ENCODE peak calls at places on chromosome 12, in four cellular contexts. One of them, this sample, is unnamed.

GRCh38 chr12:51863921-51864700 is 15.6 kb upstream of the FIGNL2 start:
- DNase-seq in NCI-H1092: no peak
- DNase-seq in endodermal cell: peak; percentile 97
- DNase-seq in Caco-2: peak; percentile 88
- DNase-seq in this sample: peak; percentile 88

GRCh38 chr12:108604208-108604941 is 6.5 kb upstream of the TMEM119 start:
- DNase-seq in Caco-2: no peak
- DNase-seq in NCI-H1092: no peak
- DNase-seq in endodermal cell: no peak
- DNase-seq in this sample: no peak

GRCh38 chr12:101592931-101593330 is 1.8 kb upstream of the MYBPC1 start:
- DNase-seq in NCI-H1092: no peak
- DNase-seq in Caco-2: no peak
- DNase-seq in endodermal cell: no peak
- DNase-seq in this sample: no peak

GRCh38 chr12:9372202-9372601 is 164.0 kb upstream of the PZP start:
- DNase-seq in Caco-2: no peak
- DNase-seq in NCI-H1092: no peak
- DNase-seq in endodermal cell: peak; percentile 53
- DNase-seq in this sample: no peak

GRCh38 chr12:47021298-47021697 is 58.1 kb upstream of the PCED1B start:
- DNase-seq in Caco-2: no peak
- DNase-seq in NCI-H1092: peak; percentile 67
- DNase-seq in endodermal cell: no peak
- DNase-seq in this sample: no peak

GRCh38 chr12:104709692-104710435 is 248.2 kb downstream of the SLC41A2 start:
- DNase-seq in NCI-H1092: no peak
- DNase-seq in endodermal cell: no peak
- DNase-seq in Caco-2: no peak
- DNase-seq in this sample: no peak

GRCh38 chr12:33304176-33304575 is 135.4 kb downstream of the SYT10 start:
- DNase-seq in endodermal cell: no peak
- DNase-seq in NCI-H1092: no peak
- DNase-seq in Caco-2: no peak
- DNase-seq in this sample: no peak

GRCh38 chr12:127588224-127588623 is 678.7 kb upstream of the TMEM132C start:
- DNase-seq in NCI-H1092: no peak
- DNase-seq in endodermal cell: no peak
- DNase-seq in Caco-2: no peak
- DNase-seq in this sample: no peak

GRCh38 chr12:97754306-97754705 is 291.7 kb downstream of the RMST start:
- DNase-seq in Caco-2: no peak
- DNase-seq in endodermal cell: no peak
- DNase-seq in NCI-H1092: no peak
- DNase-seq in this sample: no peak

GRCh38 chr12:58458093-58458492 is 462.2 kb downstream of the LRIG3 start:
- DNase-seq in Caco-2: no peak
- DNase-seq in endodermal cell: no peak
- DNase-seq in NCI-H1092: no peak
- DNase-seq in this sample: no peak

GRCh38 chr12:74646831-74647230 is 109.2 kb downstream of the ATXN7L3B start:
- DNase-seq in endodermal cell: no peak
- DNase-seq in Caco-2: no peak
- DNase-seq in NCI-H1092: no peak
- DNase-seq in this sample: no peak

GRCh38 chr12:48927261-48927660 is 2.0 kb upstream of the FKBP11 start:
- DNase-seq in NCI-H1092: no peak
- DNase-seq in Caco-2: no peak
- DNase-seq in endodermal cell: no peak
- DNase-seq in this sample: no peak

GRCh38 chr12:91913124-91913523 is 232.5 kb downstream of the BTG1 start:
- DNase-seq in Caco-2: no peak
- DNase-seq in NCI-H1092: no peak
- DNase-seq in endodermal cell: no peak
- DNase-seq in this sample: no peak

GRCh38 chr12:62758216-62758615 is 176.7 kb downstream of the PPM1H start:
- DNase-seq in endodermal cell: no peak
- DNase-seq in NCI-H1092: no peak
- DNase-seq in Caco-2: no peak
- DNase-seq in this sample: no peak

GRCh38 chr12:103915306-103915705 is 14.9 kb upstream of the HSP90B1 start:
- DNase-seq in Caco-2: no peak
- DNase-seq in endodermal cell: no peak
- DNase-seq in NCI-H1092: no peak
- DNase-seq in this sample: no peak

GRCh38 chr12:15322164-15323054 is at the start of gene PTPRO:
- DNase-seq in endodermal cell: peak; percentile 90
- DNase-seq in Caco-2: no peak
- DNase-seq in NCI-H1092: peak; percentile 68
- DNase-seq in this sample: no peak

GRCh38 chr12:68332726-68333630 is 816 bp upstream of the MDM1 start:
- DNase-seq in Caco-2: no peak
- DNase-seq in NCI-H1092: no peak
- DNase-seq in endodermal cell: no peak
- DNase-seq in this sample: no peak

GRCh38 chr12:132604108-132605054 is 6.0 kb downstream of the LRCOL1 start:
- DNase-seq in endodermal cell: peak; percentile 68
- DNase-seq in NCI-H1092: no peak
- DNase-seq in Caco-2: no peak
- DNase-seq in this sample: no peak

GRCh38 chr12:98544741-98545140 is 29.4 kb downstream of the TMPO start:
- DNase-seq in NCI-H1092: no peak
- DNase-seq in Caco-2: no peak
- DNase-seq in endodermal cell: no peak
- DNase-seq in this sample: no peak

GRCh38 chr12:19410211-19410610 is 29.1 kb upstream of the AEBP2 start:
- DNase-seq in Caco-2: no peak
- DNase-seq in endodermal cell: peak; percentile 54
- DNase-seq in NCI-H1092: no peak
- DNase-seq in this sample: no peak

GRCh38 chr12:124437621-124438414 is 129.6 kb downstream of the NCOR2 start:
- DNase-seq in endodermal cell: no peak
- DNase-seq in NCI-H1092: no peak
- DNase-seq in Caco-2: no peak
- DNase-seq in this sample: no peak

GRCh38 chr12:98644433-98644711 is 216 bp downstream of the IKBIP start:
- DNase-seq in NCI-H1092: no peak
- DNase-seq in Caco-2: no peak
- DNase-seq in endodermal cell: peak; percentile 93
- DNase-seq in this sample: no peak

GRCh38 chr12:63420206-63420644 is 248.1 kb downstream of the DPY19L2 start:
- DNase-seq in Caco-2: peak; percentile 45
- DNase-seq in NCI-H1092: peak; percentile 29
- DNase-seq in endodermal cell: peak; percentile 97
- DNase-seq in this sample: peak; percentile 35